ENCODE peak calls at places on chromosomes 5 and 9, in four cellular contexts. K, V, U and D are unnamed samples.

GRCh38 chr9:73565833-73566465 is 414.3 kb downstream of the ANXA1 start:
- DNase-seq in K (no peak), V (peak; percentile 0), U (peak; percentile 26), D (peak; percentile 57)

GRCh38 chr9:115241641-115242040 is 123.7 kb upstream of the TNC start:
- DNase-seq in K (no peak), V (no peak), U (no peak), D (no peak)

GRCh38 chr5:141485305-141486055 is 650 bp downstream of the PCDHGC4 start:
- DNase-seq in K (peak; percentile 60), V (no peak), U (no peak), D (no peak)

GRCh38 chr9:135307314-135307713 is 172.3 kb upstream of the PPP1R26 start:
- DNase-seq in K (no peak), V (no peak), U (no peak), D (no peak)

GRCh38 chr9:91571036-91571435 is 147.4 kb upstream of the NFIL3 start:
- DNase-seq in K (no peak), V (no peak), U (no peak), D (no peak)

GRCh38 chr9:77731930-77732329 is 83.8 kb upstream of the GNA14 start:
- DNase-seq in K (peak; percentile 89), V (no peak), U (no peak), D (no peak)

GRCh38 chr5:83718195-83718825 is 2.3 kb downstream of the HAPLN1 start:
- DNase-seq in K (peak; percentile 69), V (peak; percentile 71), U (peak; percentile 67), D (peak; percentile 40)

GRCh38 chr9:72839140-72839539 is 113.7 kb downstream of the ALDH1A1 start:
- DNase-seq in K (no peak), V (peak; percentile 25), U (no peak), D (no peak)

GRCh38 chr5:31753700-31754461 is 115.0 kb downstream of the PDZD2 start:
- DNase-seq in K (no peak), V (no peak), U (peak; percentile 43), D (peak; percentile 31)

GRCh38 chr9:73154760-73155159 is 3.1 kb downstream of the ANXA1 start:
- DNase-seq in K (no peak), V (no peak), U (no peak), D (no peak)

GRCh38 chr5:57692582-57693487 is 210.2 kb upstream of the ACTBL2 start:
- DNase-seq in K (no peak), V (peak; percentile 93), U (peak; percentile 62), D (peak; percentile 21)

GRCh38 chr9:18347381-18348084 is 126.4 kb upstream of the ADAMTSL1 start:
- DNase-seq in K (no peak), V (no peak), U (no peak), D (no peak)

GRCh38 chr5:89595065-89595464 is 712.1 kb upstream of the MEF2C start:
- DNase-seq in K (no peak), V (peak; percentile 38), U (no peak), D (no peak)

GRCh38 chr5:106094128-106094726 is 1576.5 kb downstream of the EFNA5 start:
- DNase-seq in K (peak; percentile 94), V (peak; percentile 1), U (peak; percentile 23), D (no peak)

GRCh38 chr9:116382053-116382452 is 228.5 kb downstream of the PAPPA start:
- DNase-seq in K (no peak), V (no peak), U (no peak), D (no peak)

GRCh38 chr5:175714686-175715085 is 56.8 kb downstream of the HRH2 start:
- DNase-seq in K (no peak), V (no peak), U (no peak), D (peak; percentile 9)